ENCODE peak calls at places on chromosome 4, in nine cellular contexts. Z is amygdala; D is cardiac fibroblast; J is naive thymus-derived CD4-positive, alpha-beta T cell; A is DMS 273 treated with DMSO at 0.1 percent for 48 hours; N is NCI-H774; L is stimulated activated CD4-positive, alpha-beta T cell treated with anti-CD3 and anti-CD28 coated beads, TNF-alpha, amount 100 ng/mL, for 4 hours; F is NCI-H1417; O is A172. T is an unnamed sample.
A peak's percentile ranks its signal among the peaks of the same experiment; 100 is the strongest.

GRCh38 chr4:122583906-122584305 is 37.0 kb downstream of the IL21 start:
- DNase-seq in L (no peak), D (peak; percentile 72), Z (no peak), J (no peak), F (no peak), O (no peak), N (no peak), A (no peak), T (no peak)

GRCh38 chr4:26330946-26331345 is 10.1 kb downstream of the RBPJ start:
- DNase-seq in Z (no peak), N (peak; percentile 43), L (no peak), J (no peak), O (no peak), A (no peak), F (peak; percentile 97), D (no peak), T (no peak)

GRCh38 chr4:106062452-106062875 is 167.2 kb downstream of the NPNT start:
- DNase-seq in Z (no peak), O (peak; percentile 62), L (no peak), F (no peak), D (peak; percentile 63), J (no peak), A (no peak), N (no peak), T (no peak)

GRCh38 chr4:118289794-118290193 is 63.0 kb downstream of the PRSS12 start:
- DNase-seq in N (no peak), D (peak; percentile 76), O (no peak), F (no peak), J (no peak), L (no peak), Z (no peak), A (no peak), T (no peak)

GRCh38 chr4:48016141-48017107 is at the start of the genes CNGA1 and NIPAL1:
- DNase-seq in A (peak; percentile 52), F (peak; percentile 72), O (peak; percentile 26), N (peak; percentile 91), D (peak; percentile 57), L (peak; percentile 74), Z (peak; percentile 26), J (peak; percentile 64), T (peak; percentile 65)

GRCh38 chr4:47154816-47155370 is 123.5 kb downstream of the GABRB1 start:
- DNase-seq in A (no peak), D (no peak), Z (no peak), L (no peak), F (no peak), N (no peak), O (peak; percentile 2), J (no peak), T (no peak)

GRCh38 chr4:123244233-123244632 is 152.4 kb upstream of the SPRY1 start:
- DNase-seq in J (no peak), Z (no peak), D (peak; percentile 54), F (no peak), O (no peak), L (no peak), N (no peak), A (no peak), T (no peak)

GRCh38 chr4:3836802-3837601 is 70.8 kb downstream of the ADRA2C start:
- DNase-seq in N (no peak), Z (no peak), J (no peak), O (no peak), L (no peak), D (no peak), F (no peak), A (no peak), T (no peak)

GRCh38 chr4:17578482-17578891 is 1.5 kb downstream of the LAP3 start:
- DNase-seq in Z (no peak), O (peak; percentile 13), N (no peak), F (no peak), J (no peak), D (peak; percentile 13), L (no peak), A (no peak), T (no peak)

GRCh38 chr4:84790769-84791565 is 175.5 kb downstream of the WDFY3 start:
- DNase-seq in D (no peak), O (no peak), A (no peak), N (peak; percentile 66), Z (no peak), J (no peak), L (no peak), F (no peak), T (no peak)

GRCh38 chr4:37687175-37687525 is 974 bp upstream of the RELL1 start:
- DNase-seq in J (no peak), D (peak; percentile 8), Z (no peak), A (no peak), O (no peak), N (no peak), L (no peak), F (peak; percentile 74), T (no peak)

GRCh38 chr4:20305976-20306375 is 54.3 kb downstream of the SLIT2 start:
- DNase-seq in N (no peak), F (peak; percentile 54), L (no peak), J (no peak), A (no peak), D (peak; percentile 69), O (no peak), Z (no peak), T (no peak)

GRCh38 chr4:162154862-162155540 is 8.8 kb downstream of the FSTL5 start:
- DNase-seq in Z (no peak), L (no peak), J (no peak), F (no peak), N (no peak), D (no peak), O (no peak), A (no peak), T (no peak)

GRCh38 chr4:174009686-174010451 is 273.6 kb downstream of the FBXO8 start:
- DNase-seq in J (no peak), O (no peak), D (no peak), A (no peak), N (no peak), L (no peak), Z (no peak), F (no peak), T (no peak)

GRCh38 chr4:55321707-55322264 is 24.3 kb upstream of the SRD5A3 start:
- DNase-seq in L (no peak), F (peak; percentile 90), O (peak; percentile 66), Z (peak; percentile 2), J (no peak), A (peak; percentile 42), D (peak; percentile 93), N (peak; percentile 60), T (peak; percentile 57)

GRCh38 chr4:55396305-55397023 is 707 bp downstream of the TMEM165 start:
- DNase-seq in L (peak; percentile 19), Z (peak; percentile 16), A (no peak), D (peak; percentile 70), J (peak; percentile 1), F (peak; percentile 47), N (peak; percentile 8), O (peak; percentile 23), T (peak; percentile 70)

GRCh38 chr4:150216725-150217124 is 138.5 kb downstream of the DCLK2 start:
- DNase-seq in L (no peak), J (no peak), O (no peak), N (no peak), A (no peak), F (no peak), Z (no peak), D (no peak), T (no peak)

GRCh38 chr4:3199661-3200422 is 49.1 kb upstream of the MSANTD1 start:
- DNase-seq in F (no peak), Z (no peak), N (no peak), O (no peak), J (no peak), A (no peak), D (no peak), L (no peak), T (no peak)

GRCh38 chr4:111811661-111812060 is 333.6 kb upstream of the FAM241A start:
- DNase-seq in A (no peak), F (no peak), O (no peak), Z (no peak), N (no peak), D (no peak), J (no peak), L (no peak), T (no peak)

GRCh38 chr4:84481077-84481878 is 17.8 kb downstream of the NKX6-1 start:
- DNase-seq in F (no peak), N (no peak), A (no peak), D (no peak), J (no peak), Z (no peak), O (no peak), L (no peak), T (no peak)

GRCh38 chr4:101649790-101650450 is 140.6 kb upstream of the BANK1 start:
- DNase-seq in Z (no peak), D (peak; percentile 3), A (peak; percentile 49), O (no peak), F (no peak), J (no peak), N (no peak), L (no peak), T (no peak)

GRCh38 chr4:14583752-14584151 is 418.5 kb upstream of the CPEB2 start:
- DNase-seq in N (no peak), A (no peak), F (no peak), Z (no peak), L (no peak), D (no peak), O (no peak), J (no peak), T (no peak)

T was measured in mesothelial cell of epicardium.